ENCODE peak calls at places on chromosomes 11 and 22, in five cellular contexts. One of them, this sample, is unnamed.
A peak's percentile ranks its signal among the peaks of the same experiment; 100 is the strongest.

GRCh38 chr11:33543823-33544222 is 156.8 kb downstream of the C11orf91 start:
- DNase-seq in NCI-H1436 treated with DMSO at 0.1 percent for 48 hours: no peak
- DNase-seq in NCI-H82: no peak
- DNase-seq in astrocyte of the spinal cord: no peak
- DNase-seq in BJ: no peak
- DNase-seq in this sample: no peak

GRCh38 chr22:36816635-36817428 is at the start of gene PVALB:
- DNase-seq in NCI-H1436 treated with DMSO at 0.1 percent for 48 hours: no peak
- DNase-seq in NCI-H82: no peak
- DNase-seq in astrocyte of the spinal cord: peak; percentile 21
- DNase-seq in BJ: no peak
- DNase-seq in this sample: no peak

GRCh38 chr22:36461665-36462474 is 19.6 kb downstream of the TXN2 start:
- DNase-seq in NCI-H1436 treated with DMSO at 0.1 percent for 48 hours: peak; percentile 30
- DNase-seq in NCI-H82: peak; percentile 12
- DNase-seq in astrocyte of the spinal cord: peak; percentile 95
- DNase-seq in BJ: no peak
- DNase-seq in this sample: peak; percentile 87

GRCh38 chr22:24950272-24950902 is 2.1 kb upstream of the KIAA1671 start:
- DNase-seq in NCI-H1436 treated with DMSO at 0.1 percent for 48 hours: no peak
- DNase-seq in NCI-H82: peak; percentile 72
- DNase-seq in astrocyte of the spinal cord: no peak
- DNase-seq in BJ: no peak
- DNase-seq in this sample: peak; percentile 44

GRCh38 chr11:5203366-5203765 is 2.9 kb upstream of the OR51V1 start:
- DNase-seq in NCI-H1436 treated with DMSO at 0.1 percent for 48 hours: no peak
- DNase-seq in NCI-H82: no peak
- DNase-seq in astrocyte of the spinal cord: no peak
- DNase-seq in BJ: no peak
- DNase-seq in this sample: no peak

GRCh38 chr11:48051217-48051848 is 71.0 kb downstream of the PTPRJ start:
- DNase-seq in NCI-H1436 treated with DMSO at 0.1 percent for 48 hours: no peak
- DNase-seq in NCI-H82: no peak
- DNase-seq in astrocyte of the spinal cord: no peak
- DNase-seq in BJ: no peak
- DNase-seq in this sample: no peak

GRCh38 chr11:2446590-2447252 is 1.9 kb downstream of the KCNQ1 start:
- DNase-seq in NCI-H1436 treated with DMSO at 0.1 percent for 48 hours: no peak
- DNase-seq in NCI-H82: no peak
- DNase-seq in astrocyte of the spinal cord: no peak
- DNase-seq in BJ: no peak
- DNase-seq in this sample: no peak

GRCh38 chr11:61007971-61008896 is 36.8 kb downstream of the CD6 start:
- DNase-seq in NCI-H1436 treated with DMSO at 0.1 percent for 48 hours: no peak
- DNase-seq in NCI-H82: no peak
- DNase-seq in astrocyte of the spinal cord: no peak
- DNase-seq in BJ: no peak
- DNase-seq in this sample: no peak

GRCh38 chr11:35111171-35112055 is 27.6 kb upstream of the CD44 start:
- DNase-seq in NCI-H1436 treated with DMSO at 0.1 percent for 48 hours: no peak
- DNase-seq in NCI-H82: no peak
- DNase-seq in astrocyte of the spinal cord: peak; percentile 93
- DNase-seq in BJ: peak; percentile 69
- DNase-seq in this sample: peak; percentile 100

GRCh38 chr22:31425331-31426050 is 26.1 kb downstream of the DRG1 start:
- DNase-seq in NCI-H1436 treated with DMSO at 0.1 percent for 48 hours: no peak
- DNase-seq in NCI-H82: no peak
- DNase-seq in astrocyte of the spinal cord: no peak
- DNase-seq in BJ: peak; percentile 1
- DNase-seq in this sample: no peak

GRCh38 chr11:66289548-66290331 is 797 bp upstream of the YIF1A start:
- DNase-seq in NCI-H1436 treated with DMSO at 0.1 percent for 48 hours: no peak
- DNase-seq in NCI-H82: peak; percentile 80
- DNase-seq in astrocyte of the spinal cord: no peak
- DNase-seq in BJ: no peak
- DNase-seq in this sample: no peak

GRCh38 chr11:36684840-36685800 is 87.1 kb upstream of the RAG2 start:
- DNase-seq in NCI-H1436 treated with DMSO at 0.1 percent for 48 hours: no peak
- DNase-seq in NCI-H82: no peak
- DNase-seq in astrocyte of the spinal cord: no peak
- DNase-seq in BJ: no peak
- DNase-seq in this sample: no peak

GRCh38 chr11:77590194-77590591 is 440 bp downstream of the AQP11 start:
- DNase-seq in NCI-H1436 treated with DMSO at 0.1 percent for 48 hours: no peak
- DNase-seq in NCI-H82: peak; percentile 52
- DNase-seq in astrocyte of the spinal cord: peak; percentile 35
- DNase-seq in BJ: no peak
- DNase-seq in this sample: no peak

GRCh38 chr11:60767388-60767811 is 10.7 kb downstream of the MS4A15 start:
- DNase-seq in NCI-H1436 treated with DMSO at 0.1 percent for 48 hours: no peak
- DNase-seq in NCI-H82: peak; percentile 49
- DNase-seq in astrocyte of the spinal cord: no peak
- DNase-seq in BJ: no peak
- DNase-seq in this sample: no peak

GRCh38 chr22:47600281-47600680 is 837.8 kb downstream of the TBC1D22A start:
- DNase-seq in NCI-H1436 treated with DMSO at 0.1 percent for 48 hours: no peak
- DNase-seq in NCI-H82: no peak
- DNase-seq in astrocyte of the spinal cord: no peak
- DNase-seq in BJ: no peak
- DNase-seq in this sample: no peak

GRCh38 chr22:24175160-24175808 is 6.0 kb upstream of the SUSD2 start:
- DNase-seq in NCI-H1436 treated with DMSO at 0.1 percent for 48 hours: no peak
- DNase-seq in NCI-H82: peak; percentile 85
- DNase-seq in astrocyte of the spinal cord: peak; percentile 67
- DNase-seq in BJ: no peak
- DNase-seq in this sample: peak; percentile 65

GRCh38 chr11:75313457-75314272 is 37.8 kb downstream of the ARRB1 start:
- DNase-seq in NCI-H1436 treated with DMSO at 0.1 percent for 48 hours: no peak
- DNase-seq in NCI-H82: peak; percentile 97
- DNase-seq in astrocyte of the spinal cord: peak; percentile 44
- DNase-seq in BJ: peak; percentile 47
- DNase-seq in this sample: peak; percentile 77

GRCh38 chr11:130947481-130947880 is 31.2 kb upstream of the SNX19 start:
- DNase-seq in NCI-H1436 treated with DMSO at 0.1 percent for 48 hours: no peak
- DNase-seq in NCI-H82: no peak
- DNase-seq in astrocyte of the spinal cord: no peak
- DNase-seq in BJ: no peak
- DNase-seq in this sample: no peak

GRCh38 chr11:124669193-124669592 is 4.3 kb downstream of the SIAE start:
- DNase-seq in NCI-H1436 treated with DMSO at 0.1 percent for 48 hours: no peak
- DNase-seq in NCI-H82: peak; percentile 54
- DNase-seq in astrocyte of the spinal cord: peak; percentile 48
- DNase-seq in BJ: no peak
- DNase-seq in this sample: peak; percentile 48

GRCh38 chr11:68044145-68044813 is 5.5 kb downstream of the TCIRG1 start:
- DNase-seq in NCI-H1436 treated with DMSO at 0.1 percent for 48 hours: no peak
- DNase-seq in NCI-H82: no peak
- DNase-seq in astrocyte of the spinal cord: no peak
- DNase-seq in BJ: no peak
- DNase-seq in this sample: no peak

GRCh38 chr22:46942816-46943783 is 180.7 kb downstream of the TBC1D22A start:
- DNase-seq in NCI-H1436 treated with DMSO at 0.1 percent for 48 hours: no peak
- DNase-seq in NCI-H82: no peak
- DNase-seq in astrocyte of the spinal cord: no peak
- DNase-seq in BJ: no peak
- DNase-seq in this sample: no peak

GRCh38 chr11:128709402-128709801 is 15.5 kb downstream of the FLI1 start:
- DNase-seq in NCI-H1436 treated with DMSO at 0.1 percent for 48 hours: no peak
- DNase-seq in NCI-H82: no peak
- DNase-seq in astrocyte of the spinal cord: peak; percentile 95
- DNase-seq in BJ: peak; percentile 61
- DNase-seq in this sample: peak; percentile 99

GRCh38 chr11:126834149-126834548 is 166.4 kb downstream of the KIRREL3 start:
- DNase-seq in NCI-H1436 treated with DMSO at 0.1 percent for 48 hours: no peak
- DNase-seq in NCI-H82: no peak
- DNase-seq in astrocyte of the spinal cord: peak; percentile 89
- DNase-seq in BJ: peak; percentile 88
- DNase-seq in this sample: peak; percentile 88

GRCh38 chr22:43004362-43005035 is 10.4 kb downstream of the PACSIN2 start:
- DNase-seq in NCI-H1436 treated with DMSO at 0.1 percent for 48 hours: no peak
- DNase-seq in NCI-H82: no peak
- DNase-seq in astrocyte of the spinal cord: peak; percentile 56
- DNase-seq in BJ: no peak
- DNase-seq in this sample: no peak

This sample was measured in HT1080.